ENCODE peak calls at places on chromosomes 13 and 19, in seven cellular contexts. L, U, W, Q, Z, S and Y are unnamed samples.

GRCh38 chr19:6047741-6048231 is 62.5 kb downstream of the RFX2 start:
- DNase-seq in W (peak), U (peak), Z (peak), Q (peak), S (no peak), L (no peak), Y (no peak)

GRCh38 chr13:53545340-53545941 is 516.8 kb downstream of the OLFM4 start:
- DNase-seq in Q (no peak), L (no peak), W (no peak), U (no peak), Z (no peak), S (no peak), Y (no peak)

GRCh38 chr19:45079063-45079910 is at the start of gene GEMIN7:
- DNase-seq in Q (peak), Z (peak), U (peak), S (peak), W (peak), L (peak), Y (peak)

GRCh38 chr19:29671393-29672076 is 6.3 kb downstream of the PLEKHF1 start:
- DNase-seq in Z (no peak), S (peak), W (peak), L (peak), Q (no peak), U (no peak), Y (no peak)

GRCh38 chr13:48486836-48487235 is 46.0 kb downstream of the RCBTB2 start:
- DNase-seq in Q (no peak), Z (no peak), W (no peak), S (no peak), L (no peak), U (no peak), Y (no peak)

GRCh38 chr13:113907637-113908617 is 44.1 kb upstream of the GAS6 start:
- DNase-seq in L (no peak), U (no peak), W (peak), Q (peak), Z (no peak), S (no peak), Y (peak)

GRCh38 chr13:112576191-112576590 is 11.8 kb downstream of the TUBGCP3 start:
- DNase-seq in S (no peak), Q (no peak), W (no peak), U (no peak), L (no peak), Z (no peak), Y (peak)

GRCh38 chr19:307793-308420 is 16.7 kb upstream of the PLPP2 start:
- DNase-seq in U (no peak), L (no peak), S (no peak), W (no peak), Q (no peak), Z (no peak), Y (no peak)

GRCh38 chr13:96898212-96898611 is 96.1 kb downstream of the OXGR1 start:
- DNase-seq in Z (no peak), W (no peak), L (no peak), S (no peak), U (no peak), Q (no peak), Y (no peak)

GRCh38 chr13:110690516-110690915 is 15.4 kb downstream of the CARS2 start:
- DNase-seq in U (no peak), Z (no peak), Q (no peak), L (no peak), S (no peak), W (no peak), Y (no peak)

GRCh38 chr13:23871616-23872220 is 17.5 kb downstream of the MIPEP start:
- DNase-seq in Z (peak), U (no peak), Q (no peak), S (no peak), W (no peak), L (peak), Y (no peak)

GRCh38 chr13:37136633-37137032 is 31.2 kb upstream of the CSNK1A1L start:
- DNase-seq in L (no peak), S (no peak), W (no peak), Z (no peak), U (no peak), Q (no peak), Y (no peak)

GRCh38 chr13:59299584-59299983 is 864.1 kb downstream of the DIAPH3 start:
- DNase-seq in Z (no peak), U (no peak), Q (no peak), W (no peak), S (no peak), L (no peak), Y (no peak)

GRCh38 chr13:111961236-111961635 is 105.7 kb upstream of the SOX1 start:
- DNase-seq in Z (no peak), Q (no peak), W (no peak), L (no peak), U (no peak), S (no peak), Y (no peak)

GRCh38 chr19:38989066-38989605 is 13.6 kb upstream of the FBXO17 start:
- DNase-seq in Q (no peak), U (peak), L (no peak), S (no peak), Z (no peak), W (peak), Y (no peak)

GRCh38 chr19:40612831-40613668 is 11.9 kb downstream of the LTBP4 start:
- DNase-seq in Q (no peak), U (peak), W (peak), S (peak), Z (no peak), L (peak), Y (no peak)

GRCh38 chr13:85266331-85266730 is 532.9 kb downstream of the SLITRK6 start:
- DNase-seq in U (no peak), S (no peak), Z (no peak), W (no peak), L (no peak), Q (no peak), Y (no peak)

GRCh38 chr19:31583148-31583547 is 233.9 kb upstream of the TSHZ3 start:
- DNase-seq in L (no peak), Q (no peak), W (no peak), U (no peak), S (no peak), Z (no peak), Y (no peak)

GRCh38 chr13:28533441-28534166 is 38.7 kb upstream of the FLT1 start:
- DNase-seq in U (no peak), Z (no peak), S (no peak), L (no peak), Q (no peak), W (no peak), Y (no peak)